ENCODE peak calls at places on chromosome 5, in six cellular contexts. Q is astrocyte, D is lower lobe of right lung, G is foreskin keratinocyte, U is testis, R is stomach. N is an unnamed sample.

GRCh38 chr5:178279723-178280438 is 47.3 kb upstream of the PHYKPL start:
- DNase-seq in D (peak), Q (peak), R (peak), G (no peak), U (peak), N (peak)

GRCh38 chr5:68476854-68477253 is 261.3 kb downstream of the PIK3R1 start:
- DNase-seq in R (no peak), D (no peak), G (no peak), U (no peak), Q (no peak), N (no peak)

GRCh38 chr5:5294429-5294828 is 128.0 kb upstream of the ICE1 start:
- DNase-seq in R (no peak), D (no peak), G (no peak), Q (no peak), U (no peak), N (no peak)

GRCh38 chr5:9922719-9923118 is 292.6 kb upstream of the TAS2R1 start:
- DNase-seq in G (no peak), D (no peak), U (no peak), Q (no peak), R (no peak), N (no peak)

GRCh38 chr5:34826347-34826746 is 12.6 kb upstream of the TTC23L start:
- DNase-seq in R (no peak), G (no peak), U (no peak), D (no peak), Q (peak), N (no peak)

GRCh38 chr5:56170557-56170956 is 62.6 kb downstream of the ANKRD55 start:
- DNase-seq in R (no peak), D (no peak), G (no peak), U (no peak), Q (peak), N (no peak)

GRCh38 chr5:6710078-6710477 is 3.2 kb upstream of the TENT4A start:
- DNase-seq in R (no peak), D (no peak), Q (no peak), G (no peak), U (no peak), N (no peak)

GRCh38 chr5:39479537-39479936 is 54.8 kb upstream of the DAB2 start:
- DNase-seq in D (no peak), U (no peak), G (no peak), Q (no peak), R (no peak), N (no peak)

GRCh38 chr5:81830602-81831001 is 79.7 kb upstream of the SSBP2 start:
- DNase-seq in Q (no peak), D (no peak), G (no peak), R (no peak), U (no peak), N (no peak)

GRCh38 chr5:36462295-36463021 is 143.9 kb upstream of the SLC1A3 start:
- DNase-seq in G (peak), U (no peak), D (no peak), R (no peak), Q (peak), N (peak)

GRCh38 chr5:81800797-81801196 is 49.9 kb upstream of the SSBP2 start:
- DNase-seq in G (no peak), Q (no peak), U (no peak), R (no peak), D (no peak), N (no peak)

GRCh38 chr5:123752576-123752975 is 240.6 kb downstream of the CSNK1G3 start:
- DNase-seq in U (no peak), G (no peak), R (no peak), D (no peak), Q (peak), N (no peak)

GRCh38 chr5:143471041-143471509 is 67.6 kb upstream of the NR3C1 start:
- DNase-seq in R (no peak), U (no peak), D (no peak), G (peak), Q (peak), N (no peak)

GRCh38 chr5:36655171-36655570 is 48.8 kb downstream of the SLC1A3 start:
- DNase-seq in U (peak), D (no peak), Q (no peak), R (no peak), G (no peak), N (no peak)

DNA sequence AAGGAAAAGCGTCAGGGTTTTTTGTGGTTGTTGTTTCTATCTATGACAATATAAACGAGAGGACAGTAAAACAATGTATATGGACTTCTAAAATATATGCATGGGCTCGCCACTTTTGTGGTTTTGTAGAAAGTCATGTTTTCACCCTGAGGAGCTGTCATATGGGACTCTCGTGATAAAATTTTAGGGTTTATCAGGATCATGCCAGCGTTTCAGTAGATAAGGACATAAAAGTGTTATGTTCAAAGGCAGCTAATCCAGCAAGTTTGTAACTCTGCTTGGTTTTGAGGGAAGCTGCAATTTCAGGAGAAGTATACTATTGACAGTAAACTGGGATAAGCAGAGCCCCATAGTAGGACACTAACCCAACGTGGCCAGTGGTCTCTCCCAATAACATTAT is 120.3 kb downstream of the CDC42SE2 start:
- DNase-seq in D (no peak), U (no peak), G (no peak), Q (no peak), R (no peak), N (no peak)
- H3K27ac ChIP-seq in D (no peak), U (no peak), G (no peak), Q (no peak), R (no peak), N (no peak)

DNA sequence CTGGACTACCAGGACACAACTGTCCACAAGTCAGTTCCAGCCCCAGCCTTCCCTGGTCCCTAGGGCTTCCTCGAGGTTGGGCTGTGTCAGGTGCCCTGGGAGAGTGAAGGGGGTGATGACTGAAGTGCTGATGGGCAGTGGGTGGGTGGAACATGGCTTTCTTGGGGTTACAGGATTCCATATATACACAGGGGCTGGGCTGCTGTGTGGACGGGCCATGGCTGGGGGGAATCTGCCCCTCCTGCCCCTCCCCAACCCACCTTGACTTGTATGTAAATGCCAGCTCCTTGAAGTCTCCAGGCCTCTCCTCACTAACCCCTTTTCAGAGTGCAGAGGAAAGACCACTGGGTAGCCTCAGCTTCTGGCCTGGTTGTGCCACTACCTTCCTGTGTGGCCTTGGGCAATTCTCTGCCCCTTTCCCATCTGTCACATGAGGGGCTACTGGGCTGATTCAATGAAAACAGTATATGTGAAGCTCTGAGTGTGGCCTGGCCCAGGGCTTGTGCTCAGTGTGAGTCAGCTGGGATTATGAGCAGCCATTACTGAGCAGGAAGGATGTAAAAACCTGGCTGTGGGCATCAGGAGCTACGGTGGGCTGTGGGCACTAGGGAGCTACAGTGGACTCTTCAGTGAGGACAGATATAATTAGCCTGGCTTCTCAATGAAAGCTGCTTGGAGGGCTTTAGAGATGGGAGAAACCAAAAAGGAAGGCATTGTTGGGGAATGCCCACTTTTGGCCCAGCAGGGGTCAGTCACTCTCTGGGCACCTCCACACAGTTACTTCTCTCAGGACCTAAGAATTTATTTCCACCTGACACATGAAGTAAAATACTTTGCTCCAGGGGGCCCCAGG is 23.3 kb downstream of the PITX1 start:
- DNase-seq in U (no peak), Q (no peak), D (no peak), G (no peak), R (peak), N (no peak)
- TF ChIP-seq CTCF in U (no peak), Q (no peak), D (no peak), G (peak), R (no peak), N (no peak)

GRCh38 chr5:138659121-138659520 is 83.9 kb upstream of the HSPA9 start:
- DNase-seq in D (no peak), Q (no peak), U (no peak), R (no peak), G (no peak), N (no peak)
- H3K27ac ChIP-seq in D (no peak), Q (no peak), U (no peak), R (no peak), G (no peak), N (no peak)

DNA sequence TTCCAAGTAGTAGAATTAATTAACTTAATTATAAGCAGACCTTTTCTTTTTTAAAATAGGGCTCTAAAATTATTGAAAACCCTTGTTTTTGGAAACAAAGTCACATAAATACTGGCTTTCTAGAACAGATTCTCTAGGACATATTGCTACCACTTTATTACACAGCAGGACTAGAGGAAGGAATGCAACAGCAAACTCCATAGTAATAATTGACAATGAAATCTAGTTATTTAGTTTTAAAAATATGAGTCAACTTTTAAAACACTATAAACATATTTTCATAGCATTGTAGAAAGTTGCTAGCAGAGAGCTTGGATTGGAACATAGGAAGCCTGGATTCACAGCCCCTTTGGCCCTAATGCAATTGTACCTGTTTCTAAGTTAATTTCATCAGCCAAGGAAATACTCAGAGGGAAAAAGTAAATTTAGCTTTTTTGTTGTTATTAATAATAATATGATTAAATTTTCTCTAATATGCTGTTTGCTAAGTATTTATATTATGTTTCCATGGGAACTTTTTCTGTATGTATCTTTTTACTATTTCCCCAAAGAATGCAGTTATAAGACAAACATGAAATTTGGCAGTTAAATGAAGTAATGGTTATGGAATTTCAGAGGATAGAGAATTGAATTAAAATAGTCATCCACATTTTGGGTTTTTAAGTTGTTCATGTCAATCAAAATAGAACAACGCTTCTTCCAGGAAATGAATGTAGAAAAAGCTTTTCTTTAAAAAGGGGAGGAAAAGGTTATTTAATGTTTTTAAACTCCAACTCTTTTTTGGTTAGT is 45.6 kb downstream of the VCAN start:
- DNase-seq in U (no peak), G (no peak), R (no peak), Q (no peak), D (no peak), N (no peak)
- TF ChIP-seq CTCF in U (no peak), G (no peak), R (no peak), Q (no peak), D (no peak), N (no peak)

DNA sequence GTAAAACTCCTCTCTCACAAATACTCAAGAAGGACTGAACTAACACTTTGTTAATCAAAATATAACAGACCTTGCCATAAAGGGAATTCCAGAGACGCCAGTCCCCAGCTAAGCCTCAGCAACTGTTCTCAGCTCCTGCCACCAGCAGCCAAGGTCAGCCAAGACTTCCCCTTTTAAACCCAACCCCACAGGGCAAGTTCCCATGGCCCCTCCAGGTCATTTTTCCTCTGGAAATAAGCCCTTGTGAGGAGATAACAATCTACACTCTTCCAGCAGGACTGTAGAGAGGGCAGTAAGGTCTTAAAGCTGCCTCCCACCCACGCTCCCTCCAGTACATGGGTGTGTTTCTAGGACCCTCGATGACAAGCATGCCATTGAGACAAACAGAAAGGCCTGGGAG is 78.3 kb downstream of the DPYSL3 start:
- DNase-seq in Q (no peak), G (no peak), U (no peak), D (no peak), R (no peak), N (no peak)
- H3K27ac ChIP-seq in Q (no peak), G (no peak), U (no peak), D (no peak), R (peak), N (no peak)

GRCh38 chr5:173302546-173303155 is 25.6 kb downstream of the STC2 start:
- DNase-seq in D (no peak), Q (peak), U (no peak), R (no peak), G (peak), N (peak)
- TF ChIP-seq CTCF in D (no peak), Q (no peak), U (no peak), R (no peak), G (peak), N (no peak)

GRCh38 chr5:133820516-133820915 is 147.9 kb downstream of the C5orf15 start:
- DNase-seq in G (no peak), D (no peak), U (peak), R (no peak), Q (no peak), N (no peak)
- H3K27ac ChIP-seq in G (no peak), D (peak), U (no peak), R (peak), Q (no peak), N (no peak)

GRCh38 chr5:59795141-59795540 is 98.4 kb downstream of the PDE4D start:
- DNase-seq in Q (no peak), R (no peak), D (no peak), G (no peak), U (no peak), N (no peak)

GRCh38 chr5:59799668-59800374 is 93.7 kb downstream of the PDE4D start:
- DNase-seq in D (no peak), G (no peak), Q (peak), U (no peak), R (no peak), N (peak)

GRCh38 chr5:59798862-59799667 is 94.5 kb downstream of the PDE4D start:
- DNase-seq in D (no peak), U (no peak), G (peak), Q (peak), R (no peak), N (peak)

GRCh38 chr5:59800375-59800893 is 93.1 kb downstream of the PDE4D start:
- DNase-seq in R (no peak), U (no peak), G (no peak), D (no peak), Q (no peak), N (no peak)
- TF ChIP-seq CTCF in R (no peak), U (no peak), G (no peak), D (no peak), Q (no peak), N (peak)

GRCh38 chr5:134370306-134370870 is 981 bp upstream of the UBE2B start:
- DNase-seq in R (no peak), D (no peak), G (no peak), U (no peak), Q (no peak), N (no peak)
- H3K27ac ChIP-seq in R (peak), D (peak), G (peak), U (peak), Q (peak), N (peak)

GRCh38 chr5:156826150-156826549 is 23.9 kb upstream of the PPP1R2B start:
- DNase-seq in R (no peak), G (no peak), Q (no peak), D (no peak), U (no peak), N (no peak)

GRCh38 chr5:156819967-156820581 is 30.0 kb upstream of the PPP1R2B start:
- DNase-seq in Q (no peak), D (no peak), U (no peak), R (no peak), G (no peak), N (no peak)

GRCh38 chr5:156824241-156824640 is 25.9 kb upstream of the PPP1R2B start:
- DNase-seq in G (no peak), U (no peak), R (no peak), Q (no peak), D (no peak), N (no peak)

GRCh38 chr5:156825688-156826087 is 24.4 kb upstream of the PPP1R2B start:
- DNase-seq in U (no peak), R (no peak), G (no peak), D (no peak), Q (no peak), N (no peak)

GRCh38 chr5:156824800-156825199 is 25.3 kb upstream of the PPP1R2B start:
- DNase-seq in Q (peak), U (peak), G (no peak), D (no peak), R (no peak), N (peak)
- TF ChIP-seq CTCF in Q (peak), U (peak), G (no peak), D (peak), R (peak), N (peak)

N was measured in RWPE1.